ENCODE peak calls at places on chromosomes 4 and X, in seven cellular contexts. One of them, this sample, is unnamed.

GRCh38 chr4:183328832-183329231 is 6.6 kb upstream of the CLDN24 start:
- DNase-seq in mesothelial cell of epicardium: no peak
- DNase-seq in Calu3: no peak
- DNase-seq in GM20000: no peak
- DNase-seq in fibroblast of lung: no peak
- DNase-seq in AG04449: no peak
- DNase-seq in CD8-positive, alpha-beta T cell: no peak
- DNase-seq in this sample: no peak

GRCh38 chrX:33465137-33465536 is 253.8 kb upstream of the DMD start:
- DNase-seq in mesothelial cell of epicardium: no peak
- DNase-seq in Calu3: no peak
- DNase-seq in GM20000: no peak
- DNase-seq in fibroblast of lung: no peak
- DNase-seq in AG04449: no peak
- DNase-seq in CD8-positive, alpha-beta T cell: no peak
- DNase-seq in this sample: no peak

GRCh38 chr4:38857354-38858096 is 908 bp upstream of the TLR6 start:
- DNase-seq in mesothelial cell of epicardium: no peak
- DNase-seq in Calu3: peak
- DNase-seq in GM20000: peak
- DNase-seq in fibroblast of lung: peak
- DNase-seq in AG04449: no peak
- DNase-seq in CD8-positive, alpha-beta T cell: no peak
- DNase-seq in this sample: no peak

GRCh38 chr4:123585111-123585510 is 188.5 kb downstream of the SPRY1 start:
- DNase-seq in mesothelial cell of epicardium: no peak
- DNase-seq in Calu3: no peak
- DNase-seq in GM20000: no peak
- DNase-seq in fibroblast of lung: no peak
- DNase-seq in AG04449: no peak
- DNase-seq in CD8-positive, alpha-beta T cell: no peak
- DNase-seq in this sample: no peak

GRCh38 chr4:7692451-7693236 is 247.0 kb downstream of the AFAP1 start:
- DNase-seq in mesothelial cell of epicardium: no peak
- DNase-seq in Calu3: no peak
- DNase-seq in GM20000: no peak
- DNase-seq in fibroblast of lung: no peak
- DNase-seq in AG04449: no peak
- DNase-seq in CD8-positive, alpha-beta T cell: no peak
- DNase-seq in this sample: no peak

GRCh38 chr4:155122382-155122781 is 86.1 kb upstream of the NPY2R start:
- DNase-seq in mesothelial cell of epicardium: no peak
- DNase-seq in Calu3: no peak
- DNase-seq in GM20000: no peak
- DNase-seq in fibroblast of lung: no peak
- DNase-seq in AG04449: no peak
- DNase-seq in CD8-positive, alpha-beta T cell: no peak
- DNase-seq in this sample: no peak

GRCh38 chr4:8401665-8402064 is 38.9 kb downstream of the ACOX3 start:
- DNase-seq in mesothelial cell of epicardium: no peak
- DNase-seq in Calu3: no peak
- DNase-seq in GM20000: no peak
- DNase-seq in fibroblast of lung: no peak
- DNase-seq in AG04449: no peak
- DNase-seq in CD8-positive, alpha-beta T cell: no peak
- DNase-seq in this sample: no peak

GRCh38 chr4:8419222-8420041 is 21.1 kb downstream of the ACOX3 start:
- DNase-seq in mesothelial cell of epicardium: no peak
- DNase-seq in Calu3: no peak
- DNase-seq in GM20000: peak
- DNase-seq in fibroblast of lung: peak
- DNase-seq in AG04449: no peak
- DNase-seq in CD8-positive, alpha-beta T cell: no peak
- DNase-seq in this sample: no peak

GRCh38 chr4:53365121-53365485 is 758 bp downstream of the SCFD2 start:
- DNase-seq in mesothelial cell of epicardium: no peak
- DNase-seq in Calu3: peak
- DNase-seq in GM20000: no peak
- DNase-seq in fibroblast of lung: no peak
- DNase-seq in AG04449: no peak
- DNase-seq in CD8-positive, alpha-beta T cell: no peak
- DNase-seq in this sample: no peak

GRCh38 chrX:140091276-140091886 is 126.1 kb upstream of the CXorf66 start:
- DNase-seq in mesothelial cell of epicardium: peak
- DNase-seq in Calu3: no peak
- DNase-seq in GM20000: peak
- DNase-seq in fibroblast of lung: no peak
- DNase-seq in AG04449: no peak
- DNase-seq in CD8-positive, alpha-beta T cell: no peak
- DNase-seq in this sample: peak

GRCh38 chrX:132216283-132216682 is 3.0 kb downstream of the RAP2C start:
- DNase-seq in mesothelial cell of epicardium: no peak
- DNase-seq in Calu3: no peak
- DNase-seq in GM20000: no peak
- DNase-seq in fibroblast of lung: peak
- DNase-seq in AG04449: no peak
- DNase-seq in CD8-positive, alpha-beta T cell: no peak
- DNase-seq in this sample: peak

GRCh38 chr4:34323549-34324325 is 1920.6 kb downstream of the ARAP2 start:
- DNase-seq in mesothelial cell of epicardium: no peak
- DNase-seq in Calu3: no peak
- DNase-seq in GM20000: no peak
- DNase-seq in fibroblast of lung: peak
- DNase-seq in AG04449: no peak
- DNase-seq in CD8-positive, alpha-beta T cell: no peak
- DNase-seq in this sample: no peak

GRCh38 chrX:82412851-82413250 is 1095.2 kb upstream of the POU3F4 start:
- DNase-seq in mesothelial cell of epicardium: no peak
- DNase-seq in Calu3: no peak
- DNase-seq in GM20000: no peak
- DNase-seq in fibroblast of lung: peak
- DNase-seq in AG04449: no peak
- DNase-seq in CD8-positive, alpha-beta T cell: no peak
- DNase-seq in this sample: no peak

GRCh38 chrX:46653482-46653881 is 79.9 kb downstream of the CHST7 start:
- DNase-seq in mesothelial cell of epicardium: no peak
- DNase-seq in Calu3: peak
- DNase-seq in GM20000: no peak
- DNase-seq in fibroblast of lung: peak
- DNase-seq in AG04449: no peak
- DNase-seq in CD8-positive, alpha-beta T cell: no peak
- DNase-seq in this sample: peak

GRCh38 chr4:3871881-3872833 is 106.0 kb downstream of the ADRA2C start:
- DNase-seq in mesothelial cell of epicardium: no peak
- DNase-seq in Calu3: no peak
- DNase-seq in GM20000: no peak
- DNase-seq in fibroblast of lung: no peak
- DNase-seq in AG04449: no peak
- DNase-seq in CD8-positive, alpha-beta T cell: no peak
- DNase-seq in this sample: no peak
- TF ChIP-seq CTCF in mesothelial cell of epicardium: no peak
- TF ChIP-seq CTCF in Calu3: no peak
- TF ChIP-seq CTCF in GM20000: no peak
- TF ChIP-seq CTCF in fibroblast of lung: no peak
- TF ChIP-seq CTCF in AG04449: no peak
- TF ChIP-seq CTCF in CD8-positive, alpha-beta T cell: no peak
- TF ChIP-seq CTCF in this sample: no peak

GRCh38 chrX:53093177-53093655 is 726 bp upstream of the KANTR start:
- DNase-seq in mesothelial cell of epicardium: peak
- DNase-seq in Calu3: peak
- DNase-seq in GM20000: peak
- DNase-seq in fibroblast of lung: peak
- DNase-seq in AG04449: no peak
- DNase-seq in CD8-positive, alpha-beta T cell: peak
- DNase-seq in this sample: peak

GRCh38 chrX:53091354-53091753 is 2.6 kb upstream of the KANTR start:
- DNase-seq in mesothelial cell of epicardium: no peak
- DNase-seq in Calu3: no peak
- DNase-seq in GM20000: no peak
- DNase-seq in fibroblast of lung: no peak
- DNase-seq in AG04449: no peak
- DNase-seq in CD8-positive, alpha-beta T cell: no peak
- DNase-seq in this sample: no peak

GRCh38 chrX:53094584-53094908 is 604 bp downstream of the KANTR start:
- DNase-seq in mesothelial cell of epicardium: no peak
- DNase-seq in Calu3: no peak
- DNase-seq in GM20000: no peak
- DNase-seq in fibroblast of lung: no peak
- DNase-seq in AG04449: no peak
- DNase-seq in CD8-positive, alpha-beta T cell: no peak
- DNase-seq in this sample: no peak

GRCh38 chrX:53095796-53096195 is 1.9 kb downstream of the KANTR start:
- DNase-seq in mesothelial cell of epicardium: no peak
- DNase-seq in Calu3: no peak
- DNase-seq in GM20000: no peak
- DNase-seq in fibroblast of lung: no peak
- DNase-seq in AG04449: no peak
- DNase-seq in CD8-positive, alpha-beta T cell: no peak
- DNase-seq in this sample: no peak

DNA sequence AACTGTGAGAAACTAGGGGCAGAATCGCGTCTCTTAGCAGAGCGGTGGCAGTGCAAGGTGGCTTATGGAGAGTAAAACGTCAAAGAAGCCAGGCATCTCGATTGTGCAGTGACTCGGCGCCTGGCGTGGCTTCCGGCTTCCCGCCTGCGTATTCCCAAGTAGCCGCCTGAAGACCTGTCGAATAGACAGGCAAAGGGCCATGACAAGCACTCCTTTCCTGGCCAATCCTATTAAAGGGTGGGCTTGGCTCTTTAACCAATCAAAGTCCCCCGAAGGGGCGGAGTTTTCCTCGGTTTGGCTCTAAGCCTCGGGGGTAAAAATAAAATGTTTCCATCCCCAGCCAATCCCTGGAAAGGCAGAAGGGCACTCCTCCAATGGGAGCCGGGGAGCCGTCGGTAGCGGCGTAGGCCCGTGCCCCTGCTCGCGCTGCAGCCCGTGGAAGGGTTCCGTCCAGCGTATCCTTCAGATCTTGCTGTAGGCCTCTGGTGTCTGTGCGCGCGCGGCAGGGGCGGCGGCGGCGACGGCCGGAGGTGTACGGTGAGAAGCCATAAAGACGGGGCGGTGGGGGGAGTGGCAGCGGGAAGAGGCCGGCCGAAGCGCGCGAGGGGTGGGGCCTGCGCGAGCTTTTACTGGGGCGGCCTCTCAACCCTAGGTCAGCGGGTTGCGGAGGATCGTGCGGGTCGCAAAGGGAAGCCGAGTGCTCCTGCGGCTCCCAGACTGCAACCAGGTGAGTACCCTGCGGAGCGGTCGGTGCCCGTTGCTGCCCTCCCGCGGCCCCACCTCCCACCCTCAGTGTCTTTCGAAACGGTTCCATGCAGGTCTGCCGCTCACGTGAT is at the start of gene KANTR:
- DNase-seq in mesothelial cell of epicardium: peak
- DNase-seq in Calu3: peak
- DNase-seq in GM20000: peak
- DNase-seq in fibroblast of lung: peak
- DNase-seq in AG04449: peak
- DNase-seq in CD8-positive, alpha-beta T cell: peak
- DNase-seq in this sample: peak
- TF ChIP-seq CTCF in mesothelial cell of epicardium: no peak
- TF ChIP-seq CTCF in Calu3: no peak
- TF ChIP-seq CTCF in GM20000: no peak
- TF ChIP-seq CTCF in fibroblast of lung: no peak
- TF ChIP-seq CTCF in AG04449: no peak
- TF ChIP-seq CTCF in CD8-positive, alpha-beta T cell: no peak
- TF ChIP-seq CTCF in this sample: no peak

GRCh38 chrX:74779175-74779574 is 146.1 kb downstream of the NEXMIF start:
- DNase-seq in mesothelial cell of epicardium: no peak
- DNase-seq in Calu3: no peak
- DNase-seq in GM20000: peak
- DNase-seq in fibroblast of lung: no peak
- DNase-seq in AG04449: no peak
- DNase-seq in CD8-positive, alpha-beta T cell: no peak
- DNase-seq in this sample: no peak

DNA sequence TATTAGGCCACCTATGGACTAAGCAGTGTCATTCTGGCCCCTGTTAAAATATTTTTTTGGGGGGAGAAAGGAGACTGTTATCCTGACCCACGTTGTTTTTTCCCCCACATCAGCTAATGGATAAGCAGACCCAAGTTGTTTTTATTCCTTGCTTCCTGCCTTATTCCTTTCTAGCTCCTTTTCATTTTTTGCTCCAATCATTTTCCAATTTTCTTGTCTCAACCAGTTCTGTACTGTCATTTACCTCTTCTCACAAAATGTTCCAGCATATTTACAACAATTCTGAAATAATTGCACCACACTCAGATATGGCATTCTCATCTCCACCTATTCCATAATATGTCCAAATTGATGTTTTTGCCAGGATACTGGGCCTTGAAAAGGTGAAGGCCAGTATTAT is 150.3 kb downstream of the NEXMIF start:
- DNase-seq in mesothelial cell of epicardium: no peak
- DNase-seq in Calu3: no peak
- DNase-seq in GM20000: no peak
- DNase-seq in fibroblast of lung: no peak
- DNase-seq in AG04449: no peak
- DNase-seq in CD8-positive, alpha-beta T cell: no peak
- DNase-seq in this sample: no peak
- TF ChIP-seq CTCF in mesothelial cell of epicardium: no peak
- TF ChIP-seq CTCF in Calu3: no peak
- TF ChIP-seq CTCF in GM20000: no peak
- TF ChIP-seq CTCF in fibroblast of lung: no peak
- TF ChIP-seq CTCF in AG04449: no peak
- TF ChIP-seq CTCF in CD8-positive, alpha-beta T cell: no peak
- TF ChIP-seq CTCF in this sample: no peak

GRCh38 chr4:141465151-141465550 is 171.2 kb upstream of the IL15 start:
- DNase-seq in mesothelial cell of epicardium: no peak
- DNase-seq in Calu3: no peak
- DNase-seq in GM20000: no peak
- DNase-seq in fibroblast of lung: no peak
- DNase-seq in AG04449: no peak
- DNase-seq in CD8-positive, alpha-beta T cell: no peak
- DNase-seq in this sample: peak

GRCh38 chr4:141464366-141464765 is 172.0 kb upstream of the IL15 start:
- DNase-seq in mesothelial cell of epicardium: no peak
- DNase-seq in Calu3: no peak
- DNase-seq in GM20000: no peak
- DNase-seq in fibroblast of lung: no peak
- DNase-seq in AG04449: no peak
- DNase-seq in CD8-positive, alpha-beta T cell: no peak
- DNase-seq in this sample: no peak

GRCh38 chr4:141463678-141464077 is 172.7 kb upstream of the IL15 start:
- DNase-seq in mesothelial cell of epicardium: no peak
- DNase-seq in Calu3: no peak
- DNase-seq in GM20000: no peak
- DNase-seq in fibroblast of lung: no peak
- DNase-seq in AG04449: no peak
- DNase-seq in CD8-positive, alpha-beta T cell: no peak
- DNase-seq in this sample: no peak

GRCh38 chr4:141459020-141459419 is 177.4 kb upstream of the IL15 start:
- DNase-seq in mesothelial cell of epicardium: no peak
- DNase-seq in Calu3: no peak
- DNase-seq in GM20000: no peak
- DNase-seq in fibroblast of lung: peak
- DNase-seq in AG04449: no peak
- DNase-seq in CD8-positive, alpha-beta T cell: no peak
- DNase-seq in this sample: no peak

DNA sequence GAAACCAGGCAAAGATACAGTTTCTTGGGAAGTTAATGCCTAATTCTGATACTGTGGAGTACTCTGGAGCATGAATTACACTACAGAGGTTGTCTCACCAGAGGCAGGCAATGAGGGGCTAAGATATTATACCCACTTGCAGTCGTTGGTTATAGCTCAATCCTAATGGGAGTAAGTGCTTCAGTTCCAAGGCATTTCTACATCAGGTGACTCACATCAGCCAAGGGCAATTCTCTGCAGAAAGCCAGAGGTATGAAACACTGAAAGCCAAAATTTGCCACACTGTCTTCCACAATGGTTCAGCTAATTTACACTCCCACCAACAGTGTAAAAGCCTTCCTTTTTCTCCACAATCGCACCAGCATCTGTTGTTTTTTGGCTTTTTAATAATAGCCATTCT is 174.0 kb upstream of the IL15 start:
- DNase-seq in mesothelial cell of epicardium: no peak
- DNase-seq in Calu3: no peak
- DNase-seq in GM20000: no peak
- DNase-seq in fibroblast of lung: no peak
- DNase-seq in AG04449: no peak
- DNase-seq in CD8-positive, alpha-beta T cell: no peak
- DNase-seq in this sample: no peak
- TF ChIP-seq CTCF in mesothelial cell of epicardium: no peak
- TF ChIP-seq CTCF in Calu3: no peak
- TF ChIP-seq CTCF in GM20000: no peak
- TF ChIP-seq CTCF in fibroblast of lung: no peak
- TF ChIP-seq CTCF in AG04449: no peak
- TF ChIP-seq CTCF in CD8-positive, alpha-beta T cell: no peak
- TF ChIP-seq CTCF in this sample: no peak

This sample was measured in nephron progenitor cell.